ENCODE peak calls at places on chromosome 21, in six cellular contexts. One of them, this sample, is unnamed.

GRCh38 chr21:15631342-15631741 is 98.4 kb upstream of the USP25 start:
- DNase-seq in tibial nerve: no peak
- DNase-seq in A549: peak
- DNase-seq in RWPE2: no peak
- DNase-seq in PC-3: peak
- DNase-seq in neural crest cell: no peak
- DNase-seq in this sample: no peak

GRCh38 chr21:17476006-17476405 is 36.8 kb upstream of the CXADR start:
- DNase-seq in A549: no peak
- DNase-seq in neural crest cell: no peak
- DNase-seq in tibial nerve: no peak
- DNase-seq in RWPE2: no peak
- DNase-seq in PC-3: no peak
- DNase-seq in this sample: no peak

GRCh38 chr21:44049182-44049581 is 37.1 kb downstream of the TRAPPC10 start:
- DNase-seq in PC-3: no peak
- DNase-seq in tibial nerve: no peak
- DNase-seq in A549: no peak
- DNase-seq in neural crest cell: no peak
- DNase-seq in RWPE2: no peak
- DNase-seq in this sample: no peak

GRCh38 chr21:37758997-37759396 is 157.3 kb downstream of the KCNJ6 start:
- DNase-seq in A549: peak
- DNase-seq in tibial nerve: no peak
- DNase-seq in neural crest cell: peak
- DNase-seq in PC-3: peak
- DNase-seq in RWPE2: no peak
- DNase-seq in this sample: peak

GRCh38 chr21:46159390-46159789 is 4.0 kb upstream of the FTCD start:
- DNase-seq in PC-3: no peak
- DNase-seq in neural crest cell: no peak
- DNase-seq in RWPE2: peak
- DNase-seq in tibial nerve: no peak
- DNase-seq in A549: no peak
- DNase-seq in this sample: no peak

GRCh38 chr21:40454057-40454456 is 392.9 kb downstream of the DSCAM start:
- DNase-seq in neural crest cell: no peak
- DNase-seq in PC-3: no peak
- DNase-seq in tibial nerve: no peak
- DNase-seq in A549: no peak
- DNase-seq in RWPE2: no peak
- DNase-seq in this sample: no peak

GRCh38 chr21:29074783-29075182 is 1.3 kb upstream of the CCT8 start:
- DNase-seq in tibial nerve: no peak
- DNase-seq in PC-3: no peak
- DNase-seq in neural crest cell: no peak
- DNase-seq in A549: no peak
- DNase-seq in RWPE2: no peak
- DNase-seq in this sample: no peak

GRCh38 chr21:23951251-23951650 is 1656.0 kb downstream of the MRPL39 start:
- DNase-seq in neural crest cell: no peak
- DNase-seq in A549: no peak
- DNase-seq in RWPE2: no peak
- DNase-seq in PC-3: peak
- DNase-seq in tibial nerve: no peak
- DNase-seq in this sample: no peak

GRCh38 chr21:40902299-40902698 is 55.3 kb upstream of the DSCAM start:
- DNase-seq in neural crest cell: no peak
- DNase-seq in A549: no peak
- DNase-seq in RWPE2: no peak
- DNase-seq in PC-3: no peak
- DNase-seq in tibial nerve: no peak
- DNase-seq in this sample: no peak

GRCh38 chr21:33993286-33994231 is 78.0 kb upstream of the ATP5PO start:
- DNase-seq in PC-3: no peak
- DNase-seq in neural crest cell: no peak
- DNase-seq in A549: no peak
- DNase-seq in RWPE2: no peak
- DNase-seq in tibial nerve: no peak
- DNase-seq in this sample: no peak

GRCh38 chr21:43893536-43894205 is 28.6 kb downstream of the AGPAT3 start:
- DNase-seq in PC-3: no peak
- DNase-seq in A549: no peak
- DNase-seq in neural crest cell: no peak
- DNase-seq in tibial nerve: no peak
- DNase-seq in RWPE2: no peak
- DNase-seq in this sample: no peak

GRCh38 chr21:30426732-30427131 is 1.0 kb upstream of the KRTAP13-3 start:
- DNase-seq in neural crest cell: no peak
- DNase-seq in RWPE2: no peak
- DNase-seq in tibial nerve: no peak
- DNase-seq in PC-3: no peak
- DNase-seq in A549: no peak
- DNase-seq in this sample: no peak

GRCh38 chr21:40416572-40416971 is 430.4 kb downstream of the DSCAM start:
- DNase-seq in RWPE2: no peak
- DNase-seq in A549: no peak
- DNase-seq in neural crest cell: no peak
- DNase-seq in PC-3: no peak
- DNase-seq in tibial nerve: no peak
- DNase-seq in this sample: no peak

GRCh38 chr21:34795152-34796141 is 126.7 kb downstream of the CLIC6 start:
- DNase-seq in tibial nerve: peak
- DNase-seq in neural crest cell: no peak
- DNase-seq in PC-3: peak
- DNase-seq in RWPE2: no peak
- DNase-seq in A549: peak
- DNase-seq in this sample: no peak

GRCh38 chr21:17391811-17392340 is 121.0 kb upstream of the CXADR start:
- DNase-seq in neural crest cell: no peak
- DNase-seq in PC-3: peak
- DNase-seq in A549: no peak
- DNase-seq in RWPE2: no peak
- DNase-seq in tibial nerve: no peak
- DNase-seq in this sample: no peak

GRCh38 chr21:17793675-17794123 is 25.5 kb downstream of the C21orf91 start:
- DNase-seq in RWPE2: no peak
- DNase-seq in PC-3: no peak
- DNase-seq in A549: no peak
- DNase-seq in neural crest cell: no peak
- DNase-seq in tibial nerve: no peak
- DNase-seq in this sample: no peak

GRCh38 chr21:34890258-34890723 is 158.8 kb downstream of the RUNX1 start:
- DNase-seq in A549: no peak
- DNase-seq in PC-3: no peak
- DNase-seq in neural crest cell: no peak
- DNase-seq in RWPE2: no peak
- DNase-seq in tibial nerve: no peak
- DNase-seq in this sample: no peak

GRCh38 chr21:34807881-34808568 is 139.2 kb downstream of the CLIC6 start:
- DNase-seq in tibial nerve: no peak
- DNase-seq in A549: peak
- DNase-seq in PC-3: peak
- DNase-seq in neural crest cell: no peak
- DNase-seq in RWPE2: peak
- DNase-seq in this sample: no peak

GRCh38 chr21:14880922-14881321 is 183.9 kb downstream of the NRIP1 start:
- DNase-seq in RWPE2: no peak
- DNase-seq in A549: no peak
- DNase-seq in tibial nerve: no peak
- DNase-seq in PC-3: peak
- DNase-seq in neural crest cell: no peak
- DNase-seq in this sample: no peak

GRCh38 chr21:34372321-34372720 is 3.0 kb upstream of the SMIM11 start:
- DNase-seq in PC-3: no peak
- DNase-seq in A549: no peak
- DNase-seq in tibial nerve: no peak
- DNase-seq in RWPE2: no peak
- DNase-seq in neural crest cell: no peak
- DNase-seq in this sample: no peak

DNA sequence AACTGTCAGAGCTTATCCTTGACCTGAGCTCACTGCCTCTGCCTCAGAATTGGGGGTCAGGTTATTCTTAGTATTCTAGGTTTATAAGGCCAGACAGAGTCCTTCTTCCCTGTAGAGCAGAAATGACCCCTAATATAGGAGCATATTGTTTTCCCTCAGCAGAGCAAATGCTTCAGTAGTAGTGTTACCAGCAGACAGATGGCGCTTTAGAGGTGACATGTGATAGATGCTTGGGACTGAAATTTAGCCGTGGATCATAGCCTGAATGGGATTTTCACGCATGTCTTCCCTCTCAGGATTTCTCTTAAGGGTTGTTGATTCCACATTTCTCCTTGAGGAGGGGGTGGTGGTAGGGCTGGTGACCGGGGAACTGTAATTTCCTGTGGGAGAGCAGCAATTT is 24.5 kb downstream of the ADARB1 start:
- DNase-seq in tibial nerve: no peak
- DNase-seq in RWPE2: no peak
- DNase-seq in PC-3: peak
- DNase-seq in A549: no peak
- DNase-seq in neural crest cell: no peak
- DNase-seq in this sample: no peak
- TF ChIP-seq CTCF in tibial nerve: peak
- TF ChIP-seq CTCF in RWPE2: peak
- TF ChIP-seq CTCF in PC-3: peak
- TF ChIP-seq CTCF in A549: peak
- TF ChIP-seq CTCF in neural crest cell: peak
- TF ChIP-seq CTCF in this sample: no peak

GRCh38 chr21:36113647-36114428 is 21.0 kb upstream of the CBR3 start:
- DNase-seq in neural crest cell: no peak
- DNase-seq in RWPE2: no peak
- DNase-seq in A549: no peak
- DNase-seq in PC-3: peak
- DNase-seq in tibial nerve: no peak
- DNase-seq in this sample: no peak
- TF ChIP-seq CTCF in neural crest cell: no peak
- TF ChIP-seq CTCF in RWPE2: no peak
- TF ChIP-seq CTCF in A549: no peak
- TF ChIP-seq CTCF in PC-3: no peak
- TF ChIP-seq CTCF in tibial nerve: no peak
- TF ChIP-seq CTCF in this sample: no peak

GRCh38 chr21:39104911-39105310 is 78.3 kb downstream of the PSMG1 start:
- DNase-seq in PC-3: no peak
- DNase-seq in RWPE2: no peak
- DNase-seq in neural crest cell: no peak
- DNase-seq in tibial nerve: no peak
- DNase-seq in A549: no peak
- DNase-seq in this sample: no peak

GRCh38 chr21:39105836-39106235 is 77.4 kb downstream of the PSMG1 start:
- DNase-seq in tibial nerve: no peak
- DNase-seq in RWPE2: no peak
- DNase-seq in PC-3: no peak
- DNase-seq in neural crest cell: no peak
- DNase-seq in A549: no peak
- DNase-seq in this sample: no peak

GRCh38 chr21:39106881-39107462 is 76.3 kb downstream of the PSMG1 start:
- DNase-seq in A549: no peak
- DNase-seq in PC-3: no peak
- DNase-seq in neural crest cell: no peak
- DNase-seq in RWPE2: no peak
- DNase-seq in tibial nerve: no peak
- DNase-seq in this sample: no peak

GRCh38 chr21:39105341-39105765 is 77.9 kb downstream of the PSMG1 start:
- DNase-seq in tibial nerve: no peak
- DNase-seq in neural crest cell: no peak
- DNase-seq in A549: no peak
- DNase-seq in RWPE2: no peak
- DNase-seq in PC-3: no peak
- DNase-seq in this sample: no peak

GRCh38 chr21:39103689-39104088 is 79.6 kb downstream of the PSMG1 start:
- DNase-seq in tibial nerve: no peak
- DNase-seq in A549: no peak
- DNase-seq in neural crest cell: no peak
- DNase-seq in PC-3: no peak
- DNase-seq in RWPE2: no peak
- DNase-seq in this sample: no peak
- TF ChIP-seq CTCF in tibial nerve: no peak
- TF ChIP-seq CTCF in A549: no peak
- TF ChIP-seq CTCF in neural crest cell: no peak
- TF ChIP-seq CTCF in PC-3: no peak
- TF ChIP-seq CTCF in RWPE2: no peak
- TF ChIP-seq CTCF in this sample: no peak

DNA sequence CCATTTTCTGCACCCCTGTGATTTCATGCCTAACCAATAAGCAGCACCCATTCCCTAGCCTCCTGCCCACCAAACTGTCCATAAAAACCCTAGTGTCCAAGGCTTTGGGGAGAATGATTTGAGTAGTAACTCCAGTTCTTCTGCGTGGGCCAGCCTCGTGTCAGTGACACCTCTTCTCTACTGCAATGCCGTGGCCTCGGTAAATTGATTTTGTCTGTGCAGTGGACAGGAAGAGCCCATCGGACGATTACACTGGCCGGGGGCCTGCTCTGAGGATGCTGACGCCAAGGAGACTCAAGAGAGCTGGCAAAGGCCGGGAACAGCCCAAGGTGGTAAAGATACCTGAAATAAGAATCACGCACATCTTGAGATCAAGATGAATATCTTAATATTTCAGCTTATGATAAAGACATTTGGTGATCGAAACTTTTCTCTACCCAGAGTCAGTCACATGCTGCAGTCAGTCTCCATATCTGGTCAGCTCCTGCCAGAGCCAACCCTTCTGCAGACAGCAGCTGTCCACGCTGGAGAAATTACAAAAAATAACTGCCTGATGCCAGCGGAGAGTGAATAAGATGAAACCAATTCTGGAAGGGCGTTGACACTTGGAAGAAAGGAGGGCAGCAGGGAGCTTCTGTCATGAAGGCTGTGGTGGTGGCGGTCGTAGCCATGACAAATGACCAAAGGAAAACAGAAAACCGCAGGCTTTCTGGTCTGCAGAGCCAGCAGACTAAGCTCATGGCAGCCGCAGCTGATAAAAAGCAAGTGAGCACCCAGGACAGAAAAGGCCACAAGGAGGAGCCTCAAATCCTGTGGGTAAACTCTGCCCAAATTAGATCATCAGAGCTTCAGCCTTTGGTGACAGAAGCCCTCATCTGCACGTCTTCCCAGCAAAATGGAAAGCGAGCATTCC is 29.1 kb downstream of the RSPH1 start:
- DNase-seq in RWPE2: no peak
- DNase-seq in tibial nerve: no peak
- DNase-seq in A549: no peak
- DNase-seq in PC-3: peak
- DNase-seq in neural crest cell: no peak
- DNase-seq in this sample: no peak
- TF ChIP-seq CTCF in RWPE2: peak
- TF ChIP-seq CTCF in tibial nerve: no peak
- TF ChIP-seq CTCF in A549: no peak
- TF ChIP-seq CTCF in PC-3: peak
- TF ChIP-seq CTCF in neural crest cell: no peak
- TF ChIP-seq CTCF in this sample: no peak

GRCh38 chr21:32456497-32456918 is 44.0 kb downstream of the EVA1C start:
- DNase-seq in tibial nerve: peak
- DNase-seq in RWPE2: no peak
- DNase-seq in PC-3: peak
- DNase-seq in neural crest cell: no peak
- DNase-seq in A549: no peak
- DNase-seq in this sample: no peak
- TF ChIP-seq CTCF in tibial nerve: no peak
- TF ChIP-seq CTCF in RWPE2: no peak
- TF ChIP-seq CTCF in PC-3: no peak
- TF ChIP-seq CTCF in neural crest cell: no peak
- TF ChIP-seq CTCF in A549: no peak
- TF ChIP-seq CTCF in this sample: no peak

GRCh38 chr21:36122977-36123376 is 11.9 kb upstream of the CBR3 start:
- DNase-seq in RWPE2: no peak
- DNase-seq in PC-3: no peak
- DNase-seq in A549: no peak
- DNase-seq in neural crest cell: no peak
- DNase-seq in tibial nerve: no peak
- DNase-seq in this sample: no peak
- TF ChIP-seq CTCF in RWPE2: peak
- TF ChIP-seq CTCF in PC-3: peak
- TF ChIP-seq CTCF in A549: peak
- TF ChIP-seq CTCF in neural crest cell: peak
- TF ChIP-seq CTCF in tibial nerve: peak
- TF ChIP-seq CTCF in this sample: peak